ENCODE peak calls at places on chromosomes 7 and 10, in six cellular contexts. K is tibial nerve; J is left cardiac atrium; H is NCI-H2227 treated with DMSO at 0.1 percent for 48 hours; P is sigmoid colon; W is stimulated activated CD4-positive, alpha-beta T cell treated with anti-CD3 and anti-CD28 coated beads, Interleukin-12 subunit alpha, Interleukin-12 subunit beta, amount 100 ng/mL, for 48 hours. U is an unnamed sample.

GRCh38 chr7:45092100-45092930 is 3.5 kb upstream of the NACAD start:
- DNase-seq in W (no peak), P (peak; percentile 42), J (no peak), K (no peak), H (no peak), U (no peak)

GRCh38 chr7:73909996-73910395 is 49.0 kb downstream of the TMEM270 start:
- DNase-seq in J (no peak), P (peak; percentile 38), K (no peak), H (no peak), W (no peak), U (no peak)

GRCh38 chr7:47721670-47722069 is 139.8 kb upstream of the TNS3 start:
- DNase-seq in J (no peak), W (no peak), H (no peak), P (no peak), K (no peak), U (no peak)

GRCh38 chr7:45187089-45187945 is 29.7 kb downstream of the RAMP3 start:
- DNase-seq in P (no peak), K (no peak), J (no peak), H (no peak), W (no peak), U (no peak)

GRCh38 chr7:37765872-37766525 is 82.4 kb upstream of the NME8 start:
- DNase-seq in P (no peak), J (no peak), H (no peak), K (no peak), W (no peak), U (no peak)

GRCh38 chr7:93858857-93859256 is 31.7 kb downstream of the TFPI2 start:
- DNase-seq in W (no peak), J (no peak), H (no peak), K (no peak), P (no peak), U (no peak)

GRCh38 chr7:37409456-37409855 is 39.2 kb downstream of the ELMO1 start:
- DNase-seq in W (no peak), K (no peak), J (no peak), H (no peak), P (no peak), U (no peak)

GRCh38 chr7:16130127-16131110 is 290.9 kb downstream of the CRPPA start:
- DNase-seq in H (no peak), P (no peak), J (no peak), W (no peak), K (no peak), U (no peak)

GRCh38 chr7:143041346-143041745 is 10.8 kb upstream of the OR6V1 start:
- DNase-seq in K (no peak), P (no peak), W (no peak), J (no peak), H (no peak), U (no peak)

GRCh38 chr10:93821051-93821772 is 63.5 kb downstream of the LGI1 start:
- DNase-seq in J (no peak), P (no peak), H (peak; percentile 10), W (no peak), K (no peak), U (no peak)

GRCh38 chr10:22620929-22621328 is 93.4 kb downstream of the PIP4K2A start:
- DNase-seq in H (no peak), K (no peak), P (no peak), J (no peak), W (no peak), U (no peak)

GRCh38 chr7:33862946-33863814 is 42.2 kb upstream of the BMPER start:
- DNase-seq in K (no peak), P (no peak), H (no peak), W (no peak), J (peak; percentile 43), U (no peak)